ENCODE peak calls at places on chromosomes 1 and 21, in eight cellular contexts. M is HepG2, C is upper lobe of left lung, T is Panc1, H is HCT116, D is GM12878, Y is K562, N is GM23338. L is an unnamed sample. For H3K4me1, the result is how much of the 10 kb centered on the place peaks cover.

GRCh38 chr1:211741799-211742198 is 66.4 kb upstream of the NEK2 start:
- ATAC-seq in M (no peak), C (no peak), T (no peak), H (no peak), D (no peak), Y (no peak), N (no peak), L (no peak)

GRCh38 chr21:33302796-33303195 is 22.0 kb upstream of the IFNAR1 start:
- ATAC-seq in M (peak), C (no peak), T (peak), H (peak), D (peak), Y (peak), N (peak), L (no peak)

GRCh38 chr1:167248707-167249642 is 28.3 kb downstream of the POU2F1 start:
- ATAC-seq in M (no peak), C (no peak), T (no peak), H (no peak), D (no peak), Y (peak), N (no peak), L (no peak)

GRCh38 chr1:223887724-223888428 is 42.1 kb upstream of the TP53BP2 start:
- ATAC-seq in M (no peak), C (peak), T (peak), H (peak), D (peak), Y (no peak), N (no peak), L (peak)

GRCh38 chr21:38355992-38356781 is 99.4 kb downstream of the KCNJ15 start:
- ATAC-seq in M (peak), C (peak), T (peak), H (peak), D (peak), Y (peak), N (peak), L (peak)

GRCh38 chr1:169904834-169905233 is 11.1 kb upstream of the SCYL3 start:
- ATAC-seq in M (no peak), C (no peak), T (no peak), H (no peak), D (peak), Y (no peak), N (no peak), L (no peak)

GRCh38 chr21:29669416-29669815 is 270.4 kb downstream of the GRIK1 start:
- ATAC-seq in M (no peak), C (no peak), T (no peak), H (no peak), D (peak), Y (no peak), N (no peak), L (no peak)

GRCh38 chr1:29688477-29689365 is 452.4 kb downstream of the PTPRU start:
- ATAC-seq in M (no peak), C (no peak), T (no peak), H (no peak), D (peak), Y (peak), N (no peak), L (no peak)

GRCh38 chr1:7989762-7990428 is 28.4 kb downstream of the PARK7 start:
- ATAC-seq in M (no peak), C (no peak), T (no peak), H (no peak), D (no peak), Y (no peak), N (no peak), L (peak)

GRCh38 chr1:118159578-118159977 is 25.4 kb downstream of the SPAG17 start:
- ATAC-seq in M (no peak), C (no peak), T (no peak), H (no peak), D (no peak), Y (no peak), N (no peak), L (no peak)

GRCh38 chr1:159839135-159839849 is 12.6 kb downstream of the SLAMF8 start:
- ATAC-seq in M (no peak), C (no peak), T (no peak), H (no peak), D (peak), Y (no peak), N (no peak), L (no peak)

GRCh38 chr1:157785241-157785640 is 8.3 kb upstream of the FCRL2 start:
- ATAC-seq in M (no peak), C (no peak), T (no peak), H (no peak), D (no peak), Y (no peak), N (no peak), L (no peak)

GRCh38 chr1:231106347-231106746 is 55.5 kb upstream of the TRIM67 start:
- ATAC-seq in M (no peak), C (no peak), T (no peak), H (no peak), D (no peak), Y (no peak), N (no peak), L (no peak)

GRCh38 chr1:227170361-227171166 is 147.7 kb downstream of the CDC42BPA start:
- ATAC-seq in M (no peak), C (no peak), T (no peak), H (no peak), D (no peak), Y (peak), N (no peak), L (no peak)

GRCh38 chr1:31483012-31483946 is 70.3 kb downstream of the SERINC2 start:
- ATAC-seq in M (peak), C (peak), T (no peak), H (no peak), D (peak), Y (peak), N (no peak), L (peak)

GRCh38 chr1:58718435-58718834 is 18.6 kb upstream of the MYSM1 start:
- ATAC-seq in M (no peak), C (no peak), T (no peak), H (no peak), D (no peak), Y (no peak), N (no peak), L (no peak)

GRCh38 chr1:31782766-31783410 is 18.7 kb upstream of the ADGRB2 start:
- ATAC-seq in M (no peak), C (no peak), T (no peak), H (no peak), D (no peak), Y (no peak), N (peak), L (no peak)

GRCh38 chr1:22217811-22218460 is 75.0 kb upstream of the WNT4 start:
- ATAC-seq in M (no peak), C (no peak), T (no peak), H (peak), D (no peak), Y (no peak), N (no peak), L (no peak)

GRCh38 chr1:88658419-88658818 is 25.7 kb upstream of the PKN2 start:
- ATAC-seq in M (no peak), C (no peak), T (no peak), H (no peak), D (no peak), Y (peak), N (no peak), L (no peak)

GRCh38 chr1:169945171-169945570 is 51.5 kb upstream of the SCYL3 start:
- ATAC-seq in M (no peak), C (no peak), T (no peak), H (no peak), D (no peak), Y (no peak), N (peak), L (peak)

GRCh38 chr1:99956755-99957154 is 13.0 kb upstream of the SLC35A3 start:
- ATAC-seq in M (peak), C (no peak), T (no peak), H (no peak), D (no peak), Y (peak), N (no peak), L (peak)

GRCh38 chr1:34686531-34686930 is 68.3 kb upstream of the GJB5 start:
- ATAC-seq in M (no peak), C (peak), T (no peak), H (no peak), D (no peak), Y (no peak), N (no peak), L (no peak)

GRCh38 chr1:215599418-215599817 is 32.3 kb downstream of the KCTD3 start:
- ATAC-seq in M (no peak), C (no peak), T (no peak), H (no peak), D (no peak), Y (peak), N (peak), L (no peak)

GRCh38 chr1:75470448-75470847 is 140.5 kb downstream of the SLC44A5 start:
- ATAC-seq in M (no peak), C (no peak), T (no peak), H (no peak), D (no peak), Y (peak), N (no peak), L (no peak)

GRCh38 chr1:112718691-112719418 is 3.7 kb upstream of the PPM1J start:
- ATAC-seq in M (peak), C (no peak), T (peak), H (peak), D (peak), Y (peak), N (peak), L (peak)

GRCh38 chr1:45913925-45914501 is 110.6 kb downstream of the MAST2 start:
- ATAC-seq in M (no peak), C (no peak), T (no peak), H (no peak), D (no peak), Y (no peak), N (no peak), L (no peak)

GRCh38 chr1:22878626-22879025 is 94.0 kb downstream of the LACTBL1 start:
- ATAC-seq in M (no peak), C (no peak), T (no peak), H (no peak), D (no peak), Y (no peak), N (no peak), L (no peak)

GRCh38 chr1:17027403-17027802 is 15.7 kb upstream of the ATP13A2 start:
- ATAC-seq in M (no peak), C (peak), T (peak), H (peak), D (no peak), Y (no peak), N (no peak), L (no peak)

GRCh38 chr1:17031436-17031835 is 19.7 kb upstream of the ATP13A2 start:
- ATAC-seq in M (no peak), C (no peak), T (no peak), H (no peak), D (no peak), Y (no peak), N (no peak), L (no peak)

GRCh38 chr1:17027900-17028299 is 16.2 kb upstream of the ATP13A2 start:
- ATAC-seq in M (no peak), C (peak), T (no peak), H (no peak), D (no peak), Y (no peak), N (no peak), L (no peak)

GRCh38 chr1:17030186-17030585 is 18.5 kb upstream of the ATP13A2 start:
- ATAC-seq in M (no peak), C (no peak), T (no peak), H (no peak), D (no peak), Y (no peak), N (no peak), L (no peak)

GRCh38 chr1:17028662-17029188 is 17.0 kb upstream of the ATP13A2 start:
- ATAC-seq in M (no peak), C (no peak), T (no peak), H (no peak), D (no peak), Y (no peak), N (no peak), L (no peak)
- TF ChIP-seq POLR2AphosphoS5 in M (no peak), C (no peak), T (no peak), H (no peak), D (no peak), Y (no peak), N (no peak), L (no peak)

GRCh38 chr1:14777516-14778506 is 179.3 kb downstream of the KAZN start:
- ATAC-seq in M (no peak), C (no peak), T (no peak), H (no peak), D (no peak), Y (peak), N (no peak), L (no peak)

GRCh38 chr1:14781811-14782210 is 183.3 kb downstream of the KAZN start:
- ATAC-seq in M (no peak), C (no peak), T (no peak), H (no peak), D (no peak), Y (no peak), N (no peak), L (no peak)

GRCh38 chr1:14782741-14783591 is 184.5 kb downstream of the KAZN start:
- ATAC-seq in M (peak), C (no peak), T (no peak), H (peak), D (no peak), Y (peak), N (peak), L (no peak)

GRCh38 chr1:14778882-14779594 is 180.6 kb downstream of the KAZN start:
- ATAC-seq in M (peak), C (no peak), T (peak), H (peak), D (peak), Y (peak), N (peak), L (no peak)

GRCh38 chr1:14780271-14780670 is 181.8 kb downstream of the KAZN start:
- ATAC-seq in M (no peak), C (no peak), T (no peak), H (no peak), D (no peak), Y (no peak), N (no peak), L (no peak)
- H3K4me1 ChIP-seq in M (under half), C (under half), T (under half), H (under half), D (under half), Y (half or more), N (under half), L (under half)

GRCh38 chr1:10379101-10379620 is 19.7 kb upstream of the PGD start:
- ATAC-seq in M (no peak), C (no peak), T (no peak), H (no peak), D (no peak), Y (no peak), N (no peak), L (no peak)

GRCh38 chr1:10383630-10384029 is 15.2 kb upstream of the PGD start:
- ATAC-seq in M (no peak), C (no peak), T (no peak), H (no peak), D (no peak), Y (no peak), N (no peak), L (no peak)

GRCh38 chr1:10378071-10378841 is 20.6 kb upstream of the PGD start:
- ATAC-seq in M (no peak), C (peak), T (no peak), H (no peak), D (no peak), Y (peak), N (no peak), L (peak)

GRCh38 chr1:10379676-10380075 is 19.2 kb upstream of the PGD start:
- ATAC-seq in M (no peak), C (no peak), T (no peak), H (no peak), D (no peak), Y (no peak), N (no peak), L (no peak)

DNA sequence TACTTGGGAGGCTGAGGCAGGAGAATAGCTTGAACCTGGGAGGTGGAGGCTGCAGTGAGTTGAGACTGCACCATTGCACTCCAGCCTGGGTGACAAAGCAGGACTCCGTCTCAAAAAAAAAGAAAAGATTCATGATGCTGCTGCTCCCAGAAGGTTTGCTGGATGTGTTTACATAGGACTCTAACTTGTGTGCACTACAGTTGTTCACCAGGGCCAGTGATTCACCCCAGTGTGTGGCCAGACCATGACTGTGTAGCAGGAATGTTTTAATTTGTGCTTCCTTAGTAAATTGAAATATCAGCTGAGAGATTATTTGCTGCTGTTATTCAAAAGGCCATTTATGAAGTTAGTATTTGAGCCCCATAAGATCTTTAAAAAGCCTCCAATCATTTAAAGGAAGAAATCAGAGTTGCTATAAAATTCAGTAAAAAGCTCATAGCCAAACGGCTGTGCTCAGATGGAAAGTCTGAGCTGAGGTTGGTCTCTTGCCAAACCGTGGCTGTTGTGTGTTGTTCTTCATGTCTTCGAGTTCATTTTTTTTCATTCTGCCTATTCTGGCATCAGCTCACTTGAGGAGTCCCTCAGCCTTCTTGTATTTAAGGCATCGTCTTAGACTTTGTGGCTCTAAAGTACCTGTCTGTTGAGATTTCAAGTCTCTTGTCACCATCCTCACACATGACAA is 18.1 kb upstream of the PGD start:
- ATAC-seq in M (peak), C (no peak), T (peak), H (no peak), D (no peak), Y (no peak), N (no peak), L (peak)
- TF ChIP-seq POLR2AphosphoS5 in M (no peak), C (no peak), T (no peak), H (no peak), D (no peak), Y (no peak), N (no peak), L (no peak)

GRCh38 chr1:19619697-19620384 is 24.3 kb upstream of the NBL1 start:
- ATAC-seq in M (peak), C (no peak), T (no peak), H (no peak), D (no peak), Y (no peak), N (peak), L (no peak)

GRCh38 chr1:19623523-19623922 is 20.6 kb upstream of the NBL1 start:
- ATAC-seq in M (peak), C (no peak), T (no peak), H (no peak), D (no peak), Y (no peak), N (no peak), L (no peak)

GRCh38 chr1:19620786-19621185 is 23.3 kb upstream of the NBL1 start:
- ATAC-seq in M (no peak), C (no peak), T (no peak), H (no peak), D (no peak), Y (no peak), N (no peak), L (peak)

GRCh38 chr1:19622204-19622603 is 21.9 kb upstream of the NBL1 start:
- ATAC-seq in M (no peak), C (no peak), T (no peak), H (no peak), D (no peak), Y (no peak), N (no peak), L (no peak)

DNA sequence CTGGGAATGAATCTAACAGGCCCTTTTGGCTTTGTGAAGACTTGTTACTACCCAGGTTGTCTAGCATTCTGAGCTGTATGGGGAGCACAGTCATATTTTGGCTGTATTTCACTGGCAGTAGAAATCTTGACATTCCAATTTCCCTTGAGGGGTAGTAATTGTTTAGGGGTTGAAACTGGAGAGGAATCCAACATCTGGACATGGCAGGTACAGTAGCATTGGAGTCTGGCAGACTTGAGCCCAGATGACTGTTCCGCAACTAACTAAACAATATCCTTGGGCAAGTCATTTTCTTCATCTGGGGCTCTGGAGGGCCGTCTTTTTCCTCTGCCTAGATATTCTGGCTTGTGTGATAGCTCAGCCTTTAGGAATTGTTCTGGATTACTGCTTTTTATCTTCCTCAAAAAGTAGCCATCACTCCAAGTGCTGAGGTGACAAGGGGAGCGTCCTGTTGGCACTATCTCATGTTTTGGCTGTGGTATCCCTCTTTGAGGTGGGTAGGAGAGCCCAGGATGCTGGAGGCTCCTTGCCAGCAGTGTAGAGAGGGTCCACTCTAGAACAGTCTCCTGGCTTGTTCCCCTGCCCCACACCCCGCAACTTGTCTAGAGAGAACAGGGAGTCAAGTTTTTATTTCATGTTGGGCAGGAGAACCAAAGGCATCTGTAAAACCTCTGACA is 22.7 kb upstream of the NBL1 start:
- ATAC-seq in M (no peak), C (no peak), T (no peak), H (no peak), D (no peak), Y (no peak), N (no peak), L (peak)
- H3K4me1 ChIP-seq in M (half or more), C (under half), T (under half), H (under half), D (under half), Y (under half), N (under half), L (half or more)

GRCh38 chr1:37753473-37754321 is 11.2 kb downstream of the EPHA10 start:
- ATAC-seq in M (no peak), C (no peak), T (no peak), H (no peak), D (no peak), Y (no peak), N (peak), L (no peak)
- TF ChIP-seq POLR2AphosphoS5 in M (no peak), C (no peak), T (no peak), H (no peak), D (no peak), Y (no peak), N (peak), L (no peak)

GRCh38 chr1:56105397-56105796 is 474.0 kb downstream of the PLPP3 start:
- ATAC-seq in M (no peak), C (no peak), T (no peak), H (no peak), D (no peak), Y (no peak), N (no peak), L (no peak)

GRCh38 chr1:56107278-56107643 is 472.1 kb downstream of the PLPP3 start:
- ATAC-seq in M (no peak), C (no peak), T (no peak), H (no peak), D (no peak), Y (no peak), N (no peak), L (no peak)

GRCh38 chr1:56106551-56107277 is 472.6 kb downstream of the PLPP3 start:
- ATAC-seq in M (no peak), C (no peak), T (no peak), H (no peak), D (peak), Y (no peak), N (no peak), L (no peak)
- H3K4me1 ChIP-seq in M (under half), C (under half), T (under half), H (under half), D (under half), Y (under half), N (under half), L (under half)

L was measured in gastroesophageal sphincter.